ENCODE peak calls at places on chromosomes 13 and 19, in eight cellular contexts. One of them, this sample, is unnamed.

GRCh38 chr13:52949744-52950143 is 78.9 kb upstream of the OLFM4 start:
- DNase-seq in activated CD8-positive, alpha-beta memory T cell treated with anti-CD3 and anti-CD28 coated beads for 48 hours: no peak
- DNase-seq in left ventricle myocardium inferior: peak
- DNase-seq in NCI-H69: no peak
- DNase-seq in astrocyte of the spinal cord: no peak
- DNase-seq in activated T-helper 9 cell treated with anti-CD3 and anti-CD28 coated beads, Interleukin-2, amount 50 U/mL, for 16 hours: no peak
- DNase-seq in T47D: no peak
- DNase-seq in NCI-H2029: no peak
- DNase-seq in this sample: no peak

GRCh38 chr13:109857803-109858202 is 71.4 kb upstream of the IRS2 start:
- DNase-seq in activated CD8-positive, alpha-beta memory T cell treated with anti-CD3 and anti-CD28 coated beads for 48 hours: no peak
- DNase-seq in left ventricle myocardium inferior: no peak
- DNase-seq in NCI-H69: no peak
- DNase-seq in astrocyte of the spinal cord: no peak
- DNase-seq in activated T-helper 9 cell treated with anti-CD3 and anti-CD28 coated beads, Interleukin-2, amount 50 U/mL, for 16 hours: no peak
- DNase-seq in T47D: no peak
- DNase-seq in NCI-H2029: no peak
- DNase-seq in this sample: no peak

GRCh38 chr19:8654591-8655339 is 24.3 kb downstream of the NFILZ start:
- DNase-seq in activated CD8-positive, alpha-beta memory T cell treated with anti-CD3 and anti-CD28 coated beads for 48 hours: peak
- DNase-seq in left ventricle myocardium inferior: peak
- DNase-seq in NCI-H69: peak
- DNase-seq in astrocyte of the spinal cord: peak
- DNase-seq in activated T-helper 9 cell treated with anti-CD3 and anti-CD28 coated beads, Interleukin-2, amount 50 U/mL, for 16 hours: peak
- DNase-seq in T47D: peak
- DNase-seq in NCI-H2029: no peak
- DNase-seq in this sample: peak

GRCh38 chr13:86155756-86156155 is 356.5 kb upstream of the SLITRK6 start:
- DNase-seq in activated CD8-positive, alpha-beta memory T cell treated with anti-CD3 and anti-CD28 coated beads for 48 hours: no peak
- DNase-seq in left ventricle myocardium inferior: no peak
- DNase-seq in NCI-H69: peak
- DNase-seq in astrocyte of the spinal cord: no peak
- DNase-seq in activated T-helper 9 cell treated with anti-CD3 and anti-CD28 coated beads, Interleukin-2, amount 50 U/mL, for 16 hours: no peak
- DNase-seq in T47D: no peak
- DNase-seq in NCI-H2029: no peak
- DNase-seq in this sample: no peak

GRCh38 chr19:33814181-33815165 is 17.8 kb downstream of the KCTD15 start:
- DNase-seq in activated CD8-positive, alpha-beta memory T cell treated with anti-CD3 and anti-CD28 coated beads for 48 hours: no peak
- DNase-seq in left ventricle myocardium inferior: no peak
- DNase-seq in NCI-H69: no peak
- DNase-seq in astrocyte of the spinal cord: no peak
- DNase-seq in activated T-helper 9 cell treated with anti-CD3 and anti-CD28 coated beads, Interleukin-2, amount 50 U/mL, for 16 hours: no peak
- DNase-seq in T47D: no peak
- DNase-seq in NCI-H2029: no peak
- DNase-seq in this sample: no peak

GRCh38 chr19:4754248-4754647 is 30.6 kb upstream of the DPP9 start:
- DNase-seq in activated CD8-positive, alpha-beta memory T cell treated with anti-CD3 and anti-CD28 coated beads for 48 hours: no peak
- DNase-seq in left ventricle myocardium inferior: no peak
- DNase-seq in NCI-H69: peak
- DNase-seq in astrocyte of the spinal cord: no peak
- DNase-seq in activated T-helper 9 cell treated with anti-CD3 and anti-CD28 coated beads, Interleukin-2, amount 50 U/mL, for 16 hours: no peak
- DNase-seq in T47D: no peak
- DNase-seq in NCI-H2029: peak
- DNase-seq in this sample: no peak

GRCh38 chr19:49469828-49470614 is 4.0 kb upstream of the FLT3LG start:
- DNase-seq in activated CD8-positive, alpha-beta memory T cell treated with anti-CD3 and anti-CD28 coated beads for 48 hours: peak
- DNase-seq in left ventricle myocardium inferior: no peak
- DNase-seq in NCI-H69: peak
- DNase-seq in astrocyte of the spinal cord: no peak
- DNase-seq in activated T-helper 9 cell treated with anti-CD3 and anti-CD28 coated beads, Interleukin-2, amount 50 U/mL, for 16 hours: peak
- DNase-seq in T47D: no peak
- DNase-seq in NCI-H2029: no peak
- DNase-seq in this sample: no peak

GRCh38 chr13:50485979-50486935 is 357.2 kb downstream of the DLEU7 start:
- DNase-seq in activated CD8-positive, alpha-beta memory T cell treated with anti-CD3 and anti-CD28 coated beads for 48 hours: no peak
- DNase-seq in left ventricle myocardium inferior: no peak
- DNase-seq in NCI-H69: peak
- DNase-seq in astrocyte of the spinal cord: peak
- DNase-seq in activated T-helper 9 cell treated with anti-CD3 and anti-CD28 coated beads, Interleukin-2, amount 50 U/mL, for 16 hours: no peak
- DNase-seq in T47D: no peak
- DNase-seq in NCI-H2029: no peak
- DNase-seq in this sample: no peak

GRCh38 chr19:52653161-52653560 is 15.0 kb upstream of the ZNF83 start:
- DNase-seq in activated CD8-positive, alpha-beta memory T cell treated with anti-CD3 and anti-CD28 coated beads for 48 hours: no peak
- DNase-seq in left ventricle myocardium inferior: no peak
- DNase-seq in NCI-H69: no peak
- DNase-seq in astrocyte of the spinal cord: no peak
- DNase-seq in activated T-helper 9 cell treated with anti-CD3 and anti-CD28 coated beads, Interleukin-2, amount 50 U/mL, for 16 hours: no peak
- DNase-seq in T47D: no peak
- DNase-seq in NCI-H2029: no peak
- DNase-seq in this sample: no peak

GRCh38 chr13:26017196-26017921 is 34.5 kb downstream of the SHISA2 start:
- DNase-seq in activated CD8-positive, alpha-beta memory T cell treated with anti-CD3 and anti-CD28 coated beads for 48 hours: no peak
- DNase-seq in left ventricle myocardium inferior: no peak
- DNase-seq in NCI-H69: no peak
- DNase-seq in astrocyte of the spinal cord: peak
- DNase-seq in activated T-helper 9 cell treated with anti-CD3 and anti-CD28 coated beads, Interleukin-2, amount 50 U/mL, for 16 hours: no peak
- DNase-seq in T47D: no peak
- DNase-seq in NCI-H2029: no peak
- DNase-seq in this sample: no peak

GRCh38 chr13:39484506-39485313 is 118.3 kb downstream of the LHFPL6 start:
- DNase-seq in activated CD8-positive, alpha-beta memory T cell treated with anti-CD3 and anti-CD28 coated beads for 48 hours: no peak
- DNase-seq in left ventricle myocardium inferior: no peak
- DNase-seq in NCI-H69: no peak
- DNase-seq in astrocyte of the spinal cord: peak
- DNase-seq in activated T-helper 9 cell treated with anti-CD3 and anti-CD28 coated beads, Interleukin-2, amount 50 U/mL, for 16 hours: no peak
- DNase-seq in T47D: no peak
- DNase-seq in NCI-H2029: no peak
- DNase-seq in this sample: no peak

GRCh38 chr13:46146898-46147297 is 35.1 kb downstream of the LCP1 start:
- DNase-seq in activated CD8-positive, alpha-beta memory T cell treated with anti-CD3 and anti-CD28 coated beads for 48 hours: no peak
- DNase-seq in left ventricle myocardium inferior: no peak
- DNase-seq in NCI-H69: peak
- DNase-seq in astrocyte of the spinal cord: no peak
- DNase-seq in activated T-helper 9 cell treated with anti-CD3 and anti-CD28 coated beads, Interleukin-2, amount 50 U/mL, for 16 hours: no peak
- DNase-seq in T47D: peak
- DNase-seq in NCI-H2029: no peak
- DNase-seq in this sample: no peak

This sample was measured in SHP77 treated with DMSO at 0.1 percent for 48 hours.